ENCODE peak calls at places on chromosomes 1 and 21, in four cellular contexts. U, I, B and R are unnamed samples.

GRCh38 chr1:156204686-156205085 is 8.1 kb upstream of the PMF1 start:
- DNase-seq in I (no peak), B (no peak), U (no peak), R (peak; percentile 57)

GRCh38 chr1:204600968-204601367 is 84.6 kb downstream of the LRRN2 start:
- DNase-seq in U (no peak), I (no peak), B (no peak), R (no peak)

GRCh38 chr1:147539122-147539575 is 2.2 kb upstream of the BCL9 start:
- DNase-seq in B (no peak), I (no peak), U (no peak), R (peak; percentile 96)

GRCh38 chr1:38006008-38006828 is 904 bp upstream of the FHL3 start:
- DNase-seq in B (no peak), I (peak; percentile 64), U (peak; percentile 76), R (no peak)

GRCh38 chr1:228298471-228298870 is 90.6 kb downstream of the OBSCN start:
- DNase-seq in U (no peak), I (no peak), B (no peak), R (no peak)

GRCh38 chr1:103274886-103275285 is 166.6 kb upstream of the COL11A1 start:
- DNase-seq in B (no peak), U (no peak), I (no peak), R (no peak)

GRCh38 chr1:248009681-248010080 is 3.8 kb upstream of the OR2L5 start:
- DNase-seq in B (no peak), U (no peak), I (no peak), R (no peak)

GRCh38 chr1:154430903-154431302 is 25.8 kb downstream of the IL6R start:
- DNase-seq in B (no peak), U (no peak), I (no peak), R (peak; percentile 18)

GRCh38 chr1:184513966-184514365 is 127.1 kb downstream of the C1orf21 start:
- DNase-seq in B (no peak), U (peak; percentile 73), I (no peak), R (peak; percentile 62)

GRCh38 chr1:101215363-101216011 is 21.3 kb upstream of the S1PR1 start:
- DNase-seq in U (no peak), I (no peak), B (no peak), R (no peak)

GRCh38 chr1:151475175-151475574 is 15.9 kb upstream of the POGZ start:
- DNase-seq in I (no peak), B (no peak), U (no peak), R (no peak)

GRCh38 chr1:232767381-232768074 is 37.7 kb upstream of the MAP10 start:
- DNase-seq in B (peak; percentile 74), I (no peak), U (peak; percentile 72), R (peak; percentile 70)

GRCh38 chr1:119080586-119080985 is 59.9 kb downstream of the WARS2 start:
- DNase-seq in I (no peak), U (peak; percentile 71), B (no peak), R (peak; percentile 95)

GRCh38 chr1:154351363-154352068 is 26.2 kb downstream of the ATP8B2 start:
- DNase-seq in U (no peak), B (peak; percentile 82), I (no peak), R (no peak)

GRCh38 chr1:2610036-2610720 is 22.6 kb downstream of the MMEL1 start:
- DNase-seq in I (no peak), U (no peak), B (no peak), R (no peak)

GRCh38 chr1:4656533-4657140 is 2.2 kb downstream of the AJAP1 start:
- DNase-seq in I (no peak), B (no peak), U (no peak), R (no peak)

GRCh38 chr1:4657244-4657789 is 2.9 kb downstream of the AJAP1 start:
- DNase-seq in B (no peak), U (no peak), I (no peak), R (no peak)

GRCh38 chr1:4653796-4654715 is at the start of gene AJAP1:
- DNase-seq in U (no peak), I (no peak), B (no peak), R (no peak)

GRCh38 chr1:4654764-4655673 is 610 bp downstream of the AJAP1 start:
- DNase-seq in B (no peak), U (no peak), I (no peak), R (no peak)

GRCh38 chr1:4655674-4656532 is 1.5 kb downstream of the AJAP1 start:
- DNase-seq in I (peak; percentile 48), B (peak; percentile 28), U (no peak), R (peak; percentile 19)
- H3K4me3 ChIP-seq in I (no peak overlapping the region), B (peak overlapping the region; percentile 23), U (no peak overlapping the region), R (no peak overlapping the region)

GRCh38 chr21:44489962-44490361 is 34.7 kb downstream of the LRRC3 start:
- DNase-seq in B (no peak), U (no peak), I (no peak), R (no peak)
- TF ChIP-seq CTCF in B (no peak), U (no peak), I (no peak), R (peak; percentile 14)

GRCh38 chr1:231162300-231162969 is 577 bp downstream of the TRIM67 start:
- DNase-seq in B (no peak), I (peak; percentile 39), U (no peak), R (peak; percentile 22)

GRCh38 chr1:231166398-231166797 is 4.5 kb downstream of the TRIM67 start:
- DNase-seq in I (no peak), U (no peak), B (no peak), R (no peak)

GRCh38 chr1:231162970-231163830 is 1.3 kb downstream of the TRIM67 start:
- DNase-seq in I (no peak), U (no peak), B (no peak), R (no peak)

GRCh38 chr1:231163831-231164427 is 2.1 kb downstream of the TRIM67 start:
- DNase-seq in B (no peak), U (no peak), I (no peak), R (no peak)

DNA sequence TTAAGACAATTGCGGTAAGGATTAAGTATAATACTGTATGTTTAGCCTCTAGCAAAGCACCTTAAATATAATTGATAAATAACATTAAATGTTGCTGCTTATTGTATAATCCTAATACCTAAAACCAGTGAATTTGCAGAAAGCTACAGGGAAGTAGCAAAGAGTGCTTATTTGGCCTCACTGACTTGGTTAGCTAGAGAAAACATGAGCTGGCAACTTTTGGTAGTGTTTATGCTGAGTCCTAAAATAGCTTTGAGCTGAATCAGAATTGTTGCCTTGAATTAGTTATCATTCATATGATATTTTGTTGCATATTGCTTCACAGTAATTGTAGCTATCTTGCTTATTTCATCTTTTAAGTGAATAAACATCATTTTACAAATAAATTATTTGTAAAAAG is 3.5 kb downstream of the TRIM67 start:
- DNase-seq in I (no peak), U (no peak), B (no peak), R (peak; percentile 51)
- H3K4me3 ChIP-seq in I (no peak overlapping the region), U (no peak overlapping the region), B (no peak overlapping the region), R (no peak overlapping the region)

DNA sequence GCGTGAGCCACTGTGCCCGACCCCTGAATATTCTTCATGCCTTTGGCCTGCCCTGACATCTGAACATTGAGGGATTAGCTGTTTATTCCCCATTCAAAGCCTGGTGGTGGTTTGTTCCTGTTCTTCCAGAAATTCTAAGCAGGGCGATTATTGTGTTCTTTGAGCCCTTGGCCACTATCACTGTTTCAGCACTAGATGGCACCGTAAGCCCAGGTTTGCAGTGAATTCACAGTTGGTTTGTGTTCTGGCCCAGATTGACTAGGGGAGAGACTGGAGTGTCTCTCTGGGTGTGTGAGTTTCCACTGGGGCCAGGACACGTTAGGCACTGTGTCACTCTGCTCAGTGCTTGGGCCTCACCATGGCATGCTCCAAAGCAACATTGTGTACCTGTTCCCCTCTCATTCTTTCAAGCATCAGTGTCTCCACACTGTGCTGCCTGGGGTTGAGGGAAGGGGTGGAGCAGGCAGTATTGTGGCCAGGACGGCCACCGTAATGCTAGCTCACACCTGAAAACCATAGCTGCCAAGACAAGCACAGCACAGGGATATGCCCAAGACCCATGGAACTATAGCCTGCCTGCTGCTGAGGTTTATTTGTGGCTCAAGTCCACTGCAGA is 52.7 kb downstream of the PKN2 start:
- DNase-seq in U (no peak), B (no peak), I (no peak), R (peak; percentile 62)
- TF ChIP-seq CTCF in U (no peak), B (no peak), I (peak; percentile 42), R (peak; percentile 80)